ENCODE peak calls at places on chromosome 18, in eight cellular contexts. K is neuronal stem cell; L is fibroblast of lung; Q is upper lobe of right lung; O is CD8-positive, alpha-beta memory T cell; G is esophagus squamous epithelium; C is left ventricle myocardium inferior; N is neural progenitor cell. R is an unnamed sample.
A peak's percentile ranks its signal among the peaks of the same experiment; 100 is the strongest.

GRCh38 chr18:61735564-61736102 is 157.2 kb downstream of the RNF152 start:
- DNase-seq in K (no peak), L (no peak), Q (no peak), O (no peak), G (no peak), C (no peak), N (peak; percentile 16), R (peak; percentile 57)

GRCh38 chr18:54737986-54738385 is 90.3 kb upstream of the RAB27B start:
- DNase-seq in K (no peak), L (peak; percentile 81), Q (no peak), O (no peak), G (no peak), C (no peak), N (no peak), R (no peak)

GRCh38 chr18:13915973-13916372 is 637 bp upstream of the MC2R start:
- DNase-seq in K (no peak), L (peak; percentile 44), Q (no peak), O (no peak), G (no peak), C (peak; percentile 38), N (no peak), R (no peak)

GRCh38 chr18:62999392-62999791 is 284.1 kb downstream of the PHLPP1 start:
- DNase-seq in K (no peak), L (peak; percentile 79), Q (no peak), O (no peak), G (no peak), C (peak; percentile 46), N (no peak), R (peak; percentile 38)

GRCh38 chr18:22564036-22564435 is 146.3 kb upstream of the CTAGE1 start:
- DNase-seq in K (no peak), L (peak; percentile 98), Q (no peak), O (no peak), G (no peak), C (no peak), N (no peak), R (no peak)

GRCh38 chr18:69968073-69968472 is 20.4 kb upstream of the CD226 start:
- DNase-seq in K (no peak), L (no peak), Q (no peak), O (no peak), G (no peak), C (no peak), N (no peak), R (no peak)

GRCh38 chr18:50687491-50687890 is 127.6 kb downstream of the MAPK4 start:
- DNase-seq in K (no peak), L (no peak), Q (peak; percentile 69), O (no peak), G (no peak), C (no peak), N (no peak), R (no peak)

GRCh38 chr18:24019641-24020331 is 5.2 kb downstream of the TTC39C start:
- DNase-seq in K (no peak), L (peak; percentile 73), Q (no peak), O (peak; percentile 22), G (no peak), C (no peak), N (no peak), R (no peak)

GRCh38 chr18:63199743-63200241 is 119.8 kb downstream of the BCL2 start:
- DNase-seq in K (no peak), L (no peak), Q (no peak), O (peak; percentile 10), G (no peak), C (no peak), N (no peak), R (no peak)

GRCh38 chr18:80243204-80243603 is 4.1 kb downstream of the PARD6G start:
- DNase-seq in K (no peak), L (no peak), Q (no peak), O (no peak), G (no peak), C (no peak), N (no peak), R (no peak)

GRCh38 chr18:3441290-3441689 is 8.7 kb upstream of the TGIF1 start:
- DNase-seq in K (no peak), L (no peak), Q (no peak), O (no peak), G (no peak), C (no peak), N (peak; percentile 51), R (peak; percentile 25)

GRCh38 chr18:54713386-54713785 is 114.9 kb upstream of the RAB27B start:
- DNase-seq in K (no peak), L (no peak), Q (no peak), O (no peak), G (no peak), C (no peak), N (no peak), R (no peak)

GRCh38 chr18:42330296-42330695 is 375.3 kb downstream of the PIK3C3 start:
- DNase-seq in K (no peak), L (peak; percentile 60), Q (no peak), O (no peak), G (no peak), C (no peak), N (no peak), R (no peak)

GRCh38 chr18:64720781-64721464 is 572.0 kb upstream of the LINC00305 start:
- DNase-seq in K (peak; percentile 49), L (no peak), Q (peak; percentile 43), O (no peak), G (no peak), C (no peak), N (peak; percentile 78), R (peak; percentile 51)

GRCh38 chr18:24763765-24764548 is 303.5 kb downstream of the HRH4 start:
- DNase-seq in K (no peak), L (peak; percentile 48), Q (no peak), O (no peak), G (no peak), C (peak; percentile 45), N (no peak), R (no peak)

GRCh38 chr18:42583197-42583776 is 532.2 kb downstream of the RIT2 start:
- DNase-seq in K (no peak), L (peak; percentile 77), Q (no peak), O (no peak), G (no peak), C (no peak), N (no peak), R (no peak)

GRCh38 chr18:73691118-73691517 is 456.5 kb downstream of the FBXO15 start:
- DNase-seq in K (no peak), L (peak; percentile 83), Q (no peak), O (no peak), G (no peak), C (no peak), N (no peak), R (no peak)

GRCh38 chr18:10054366-10054765 is 140.6 kb downstream of the VAPA start:
- DNase-seq in K (no peak), L (no peak), Q (no peak), O (no peak), G (no peak), C (no peak), N (no peak), R (no peak)

GRCh38 chr18:4412286-4412685 is 42.8 kb downstream of the DLGAP1 start:
- DNase-seq in K (no peak), L (no peak), Q (no peak), O (no peak), G (no peak), C (no peak), N (no peak), R (no peak)

GRCh38 chr18:23574611-23575308 is 11.5 kb downstream of the NPC1 start:
- DNase-seq in K (no peak), L (no peak), Q (no peak), O (no peak), G (no peak), C (no peak), N (no peak), R (no peak)

GRCh38 chr18:47577520-47577919 is 326.1 kb upstream of the SKOR2 start:
- DNase-seq in K (no peak), L (no peak), Q (no peak), O (no peak), G (no peak), C (no peak), N (peak; percentile 35), R (no peak)

GRCh38 chr18:47149457-47150028 is 757 bp downstream of the HDHD2 start:
- DNase-seq in K (no peak), L (peak; percentile 6), Q (no peak), O (no peak), G (no peak), C (no peak), N (peak; percentile 28), R (peak; percentile 18)

GRCh38 chr18:52716926-52717325 is 376.9 kb downstream of the DCC start:
- DNase-seq in K (no peak), L (no peak), Q (no peak), O (no peak), G (no peak), C (no peak), N (peak; percentile 8), R (peak; percentile 54)

GRCh38 chr18:5456577-5457466 is 87.0 kb downstream of the EPB41L3 start:
- DNase-seq in K (peak; percentile 32), L (peak; percentile 39), Q (no peak), O (no peak), G (no peak), C (no peak), N (peak; percentile 81), R (no peak)
- H3K4me3 ChIP-seq in K (peak overlapping the region; percentile 19), L (no peak overlapping the region), Q (no peak overlapping the region), O (no peak overlapping the region), G (peak overlapping the region; percentile 27), C (peak overlapping the region; percentile 24), N (no peak overlapping the region), R (no peak overlapping the region)

GRCh38 chr18:29164993-29165599 is 988.2 kb upstream of the CDH2 start:
- DNase-seq in K (no peak), L (peak; percentile 96), Q (no peak), O (no peak), G (no peak), C (no peak), N (peak; percentile 37), R (no peak)
- H3K27ac ChIP-seq in K (no peak overlapping the region), L (peak overlapping the region; percentile 94), Q (no peak overlapping the region), O (no peak overlapping the region), G (no peak overlapping the region), C (peak overlapping the region; percentile 7), N (no peak overlapping the region), R (no peak overlapping the region)

DNA sequence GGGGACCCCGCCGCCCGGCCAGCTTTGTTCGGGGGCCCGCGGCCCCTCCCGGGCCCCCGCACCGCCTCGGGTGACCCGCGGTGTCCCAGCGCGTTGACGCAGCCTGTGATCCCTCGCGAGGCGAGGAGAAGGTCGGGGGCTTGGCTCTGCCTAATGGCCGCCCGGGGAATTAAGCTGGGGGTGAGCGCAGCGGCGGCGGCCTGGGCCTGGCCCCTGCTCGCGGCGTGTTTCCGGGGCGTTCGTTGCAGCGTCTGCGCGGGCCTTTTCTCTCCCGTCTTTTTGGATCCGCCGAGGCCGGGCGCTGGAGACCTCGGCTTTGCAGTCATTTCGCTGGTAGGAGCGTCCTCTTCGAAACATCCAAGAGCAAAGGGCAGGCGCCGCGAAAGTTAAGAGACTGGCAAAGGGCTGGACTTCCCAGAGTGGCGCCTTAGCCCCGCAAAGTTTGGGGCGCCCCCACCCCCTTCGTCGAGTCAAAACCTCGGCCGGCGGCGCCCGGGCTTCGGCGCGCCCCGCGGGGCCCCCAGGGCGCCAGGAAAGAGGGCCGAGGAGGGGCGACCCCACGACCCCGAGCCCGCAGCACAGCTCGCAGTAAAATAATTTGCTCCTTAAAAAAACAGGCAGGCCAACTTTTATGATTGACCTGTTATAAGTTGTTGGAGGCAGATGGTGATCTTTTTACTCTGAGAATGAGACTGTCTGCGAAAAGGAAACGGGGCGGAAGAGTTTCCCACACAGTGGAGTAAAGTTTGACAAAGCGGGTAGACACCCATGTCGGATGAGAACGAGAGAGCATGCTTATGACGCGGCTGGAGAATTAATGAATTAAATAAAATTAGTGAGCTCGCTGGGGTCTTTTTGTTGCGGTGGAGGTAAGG is 1.4 kb downstream of the SALL3 start:
- DNase-seq in K (no peak), L (peak; percentile 50), Q (no peak), O (no peak), G (no peak), C (no peak), N (peak; percentile 68), R (no peak)
- H3K4me3 ChIP-seq in K (no peak overlapping the region), L (no peak overlapping the region), Q (no peak overlapping the region), O (no peak overlapping the region), G (peak overlapping the region; percentile 48), C (peak overlapping the region; percentile 52), N (peak overlapping the region; percentile 89), R (no peak overlapping the region)

GRCh38 chr18:1020731-1021344 is 116.2 kb downstream of the ADCYAP1 start:
- DNase-seq in K (no peak), L (peak; percentile 85), Q (no peak), O (no peak), G (no peak), C (no peak), N (no peak), R (no peak)
- H3K27ac ChIP-seq in K (no peak overlapping the region), L (no peak overlapping the region), Q (no peak overlapping the region), O (no peak overlapping the region), G (no peak overlapping the region), C (no peak overlapping the region), N (no peak overlapping the region), R (no peak overlapping the region)

R was measured in colonic mucosa.